ENCODE peak calls at places on chromosomes 5 and 9, in four cellular contexts. V is IMR-90, O is uterus, R is kidney. A is an unnamed sample.

GRCh38 chr5:93578813-93579560 is 2.0 kb downstream of the NR2F1-AS1 start:
- DNase-seq in V (peak; percentile 72), O (peak; percentile 83), R (peak; percentile 94), A (peak; percentile 84)

GRCh38 chr9:96025995-96026572 is 150.6 kb downstream of the ERCC6L2 start:
- DNase-seq in V (no peak), O (no peak), R (peak; percentile 75), A (no peak)

GRCh38 chr5:44002381-44002901 is 386.8 kb downstream of the FGF10 start:
- DNase-seq in V (peak; percentile 37), O (no peak), R (no peak), A (peak; percentile 28)

GRCh38 chr5:77210091-77211012 is at the start of gene PDE8B:
- DNase-seq in V (no peak), O (peak; percentile 33), R (peak; percentile 68), A (no peak)

GRCh38 chr9:34492051-34492450 is 30.7 kb downstream of the ENHO start:
- DNase-seq in V (no peak), O (no peak), R (no peak), A (no peak)

GRCh38 chr9:101477736-101478135 is 42.2 kb upstream of the ALDOB start:
- DNase-seq in V (peak; percentile 51), O (no peak), R (no peak), A (peak; percentile 22)

GRCh38 chr5:169116961-169117461 is 183.9 kb downstream of the SLIT3 start:
- DNase-seq in V (no peak), O (peak; percentile 34), R (no peak), A (no peak)

GRCh38 chr9:101469026-101469425 is 33.5 kb upstream of the ALDOB start:
- DNase-seq in V (no peak), O (no peak), R (no peak), A (no peak)

GRCh38 chr5:158958048-158958994 is 141.4 kb downstream of the EBF1 start:
- DNase-seq in V (no peak), O (no peak), R (no peak), A (no peak)
- H3K4me3 ChIP-seq in V (no peak overlapping the region), O (no peak overlapping the region), R (no peak overlapping the region), A (no peak overlapping the region)

GRCh38 chr9:134418354-134418753 is 92.1 kb downstream of the RXRA start:
- DNase-seq in V (no peak), O (no peak), R (no peak), A (no peak)

GRCh38 chr9:134420281-134420835 is 94.1 kb downstream of the RXRA start:
- DNase-seq in V (no peak), O (no peak), R (no peak), A (no peak)

GRCh38 chr9:134418986-134419683 is 92.9 kb downstream of the RXRA start:
- DNase-seq in V (no peak), O (no peak), R (no peak), A (no peak)

GRCh38 chr9:134420974-134421432 is 94.7 kb downstream of the RXRA start:
- DNase-seq in V (no peak), O (no peak), R (no peak), A (no peak)

DNA sequence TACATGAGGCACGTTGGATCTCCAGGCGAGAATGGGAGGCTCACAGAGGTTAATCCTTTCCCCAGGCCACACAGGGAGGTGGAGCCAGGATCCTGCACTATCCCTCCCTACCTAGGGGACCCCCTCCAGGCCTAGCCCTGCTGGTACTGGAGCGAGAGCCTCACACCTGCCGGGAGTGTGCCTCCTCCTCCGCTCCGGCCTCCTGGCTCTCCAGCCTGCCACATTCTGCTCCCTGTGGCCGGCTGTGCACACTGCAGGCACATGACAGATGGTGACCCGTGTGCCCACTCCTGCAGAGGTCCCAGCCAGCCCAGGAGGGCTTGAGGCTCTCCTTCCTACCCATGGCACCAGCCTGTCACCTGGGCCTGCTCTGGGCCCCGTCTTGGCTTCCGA is 93.4 kb downstream of the RXRA start:
- DNase-seq in V (no peak), O (no peak), R (no peak), A (no peak)
- TF ChIP-seq CTCF in V (peak; percentile 27), O (no peak), R (peak; percentile 7), A (peak; percentile 39)

GRCh38 chr5:1887400-1888360 is 5.0 kb upstream of the IRX4 start:
- DNase-seq in V (no peak), O (no peak), R (peak; percentile 59), A (no peak)
- H3K4me3 ChIP-seq in V (no peak overlapping the region), O (no peak overlapping the region), R (no peak overlapping the region), A (no peak overlapping the region)

GRCh38 chr9:84788803-84789462 is 119.4 kb downstream of the NTRK2 start:
- DNase-seq in V (no peak), O (no peak), R (no peak), A (no peak)

GRCh38 chr9:84789463-84789830 is 119.9 kb downstream of the NTRK2 start:
- DNase-seq in V (no peak), O (no peak), R (no peak), A (no peak)

GRCh38 chr9:84782228-84782866 is 112.8 kb downstream of the NTRK2 start:
- DNase-seq in V (peak; percentile 9), O (no peak), R (no peak), A (peak; percentile 9)

GRCh38 chr9:84781431-84781830 is 111.9 kb downstream of the NTRK2 start:
- DNase-seq in V (no peak), O (no peak), R (no peak), A (peak; percentile 42)

GRCh38 chr9:84785766-84786547 is 116.4 kb downstream of the NTRK2 start:
- DNase-seq in V (no peak), O (no peak), R (no peak), A (no peak)
- TF ChIP-seq CTCF in V (no peak), O (no peak), R (no peak), A (no peak)